ENCODE peak calls at places on chromosomes 5 and 9, in four cellular contexts. T is mesenchymal stem cell, R is H9, B is trophoblast cell. L is an unnamed sample.

GRCh38 chr5:150589791-150590601 is 50.5 kb upstream of the SYNPO start:
- DNase-seq in T (peak; percentile 42), R (peak; percentile 73), B (peak; percentile 12), L (no peak)

GRCh38 chr5:116176124-116176523 is 91.3 kb downstream of the COMMD10 start:
- DNase-seq in T (no peak), R (no peak), B (peak; percentile 76), L (no peak)

GRCh38 chr5:121350493-121350892 is 501.2 kb upstream of the FTMT start:
- DNase-seq in T (no peak), R (no peak), B (no peak), L (no peak)

GRCh38 chr5:174247239-174247638 is 201.7 kb downstream of the NSG2 start:
- DNase-seq in T (no peak), R (no peak), B (no peak), L (no peak)

GRCh38 chr9:20623021-20623747 is 885 bp upstream of the MLLT3 start:
- DNase-seq in T (peak; percentile 33), R (no peak), B (peak; percentile 37), L (peak; percentile 15)

GRCh38 chr5:173535166-173535975 is 81.1 kb downstream of the BOD1 start:
- DNase-seq in T (no peak), R (no peak), B (no peak), L (no peak)

GRCh38 chr9:91714020-91714721 is 235.9 kb downstream of the ROR2 start:
- DNase-seq in T (peak; percentile 58), R (peak; percentile 93), B (peak; percentile 60), L (peak; percentile 26)

GRCh38 chr9:127642047-127642740 is 30.1 kb downstream of the STXBP1 start:
- DNase-seq in T (no peak), R (no peak), B (no peak), L (no peak)

GRCh38 chr5:112419596-112420110 is 576 bp upstream of the EPB41L4A start:
- DNase-seq in T (peak; percentile 34), R (peak; percentile 69), B (peak; percentile 66), L (peak; percentile 56)

GRCh38 chr5:41772785-41773442 is 97.3 kb downstream of the OXCT1 start:
- DNase-seq in T (no peak), R (no peak), B (no peak), L (no peak)

GRCh38 chr9:136231478-136232297 is 13.9 kb downstream of the QSOX2 start:
- DNase-seq in T (no peak), R (no peak), B (no peak), L (no peak)

GRCh38 chr5:38317887-38318286 is 59.5 kb downstream of the EGFLAM start:
- DNase-seq in T (no peak), R (no peak), B (no peak), L (no peak)

GRCh38 chr9:126595982-126596381 is 17.7 kb upstream of the LMX1B start:
- DNase-seq in T (no peak), R (no peak), B (no peak), L (no peak)

GRCh38 chr5:135913713-135914626 is 18.3 kb upstream of the IL9 start:
- DNase-seq in T (no peak), R (no peak), B (no peak), L (no peak)

GRCh38 chr9:123556464-123557435 is 200.8 kb downstream of the CRB2 start:
- DNase-seq in T (no peak), R (no peak), B (no peak), L (no peak)

GRCh38 chr9:34651286-34651685 is 699 bp upstream of the IL11RA start:
- DNase-seq in T (peak; percentile 48), R (no peak), B (no peak), L (no peak)

GRCh38 chr9:122810306-122810946 is 10.5 kb downstream of the OR1K1 start:
- DNase-seq in T (peak; percentile 82), R (peak; percentile 74), B (peak; percentile 98), L (peak; percentile 86)

GRCh38 chr5:149932445-149933350 is 11.9 kb downstream of the PDE6A start:
- DNase-seq in T (no peak), R (peak; percentile 70), B (no peak), L (no peak)

GRCh38 chr5:89047591-89047990 is 164.6 kb upstream of the MEF2C start:
- DNase-seq in T (no peak), R (no peak), B (no peak), L (no peak)

GRCh38 chr9:15178621-15179020 is 128.4 kb downstream of the TTC39B start:
- DNase-seq in T (no peak), R (no peak), B (no peak), L (no peak)

GRCh38 chr5:94968507-94969095 is 316.3 kb downstream of the MCTP1 start:
- DNase-seq in T (peak; percentile 70), R (peak; percentile 31), B (peak; percentile 86), L (peak; percentile 59)

GRCh38 chr5:170273968-170274710 is 23.4 kb downstream of the LCP2 start:
- DNase-seq in T (no peak), R (peak; percentile 75), B (no peak), L (no peak)

GRCh38 chr5:156000115-156000514 is 326.8 kb upstream of the SGCD start:
- DNase-seq in T (no peak), R (no peak), B (peak; percentile 3), L (no peak)

GRCh38 chr5:60668715-60669304 is 31.2 kb downstream of the DEPDC1B start:
- DNase-seq in T (peak; percentile 45), R (no peak), B (peak; percentile 87), L (no peak)

GRCh38 chr5:354581-355378 is 33.3 kb downstream of the AHRR start:
- DNase-seq in T (no peak), R (peak; percentile 19), B (no peak), L (no peak)

GRCh38 chr5:139406960-139407359 is 3.1 kb upstream of the SPATA24 start:
- DNase-seq in T (no peak), R (no peak), B (no peak), L (no peak)

GRCh38 chr5:37665889-37666288 is 174.0 kb downstream of the GDNF start:
- DNase-seq in T (no peak), R (no peak), B (no peak), L (no peak)

GRCh38 chr9:90988318-90988717 is 186.7 kb downstream of the SYK start:
- DNase-seq in T (peak; percentile 61), R (no peak), B (no peak), L (no peak)

GRCh38 chr5:44336708-44337107 is 52.5 kb downstream of the FGF10 start:
- DNase-seq in T (no peak), R (no peak), B (no peak), L (no peak)

GRCh38 chr5:36569456-36569855 is 37.0 kb upstream of the SLC1A3 start:
- DNase-seq in T (no peak), R (no peak), B (no peak), L (no peak)

GRCh38 chr5:119343042-119343441 is 12.8 kb upstream of the TNFAIP8 start:
- DNase-seq in T (peak; percentile 63), R (no peak), B (no peak), L (no peak)
- H2BK12ac ChIP-seq in T (no peak overlapping the region), R (no peak overlapping the region), B (no peak overlapping the region), L (no peak overlapping the region)

GRCh38 chr5:109910874-109911273 is 221.1 kb downstream of the MAN2A1 start:
- DNase-seq in T (no peak), R (no peak), B (no peak), L (no peak)
- H2BK12ac ChIP-seq in T (no peak overlapping the region), R (no peak overlapping the region), B (peak overlapping the region; percentile 25), L (no peak overlapping the region)

GRCh38 chr5:55540024-55540423 is 5.3 kb upstream of the PLPP1 start:
- DNase-seq in T (peak; percentile 12), R (no peak), B (peak; percentile 86), L (no peak)

GRCh38 chr5:55538621-55539020 is 3.9 kb upstream of the PLPP1 start:
- DNase-seq in T (peak; percentile 16), R (no peak), B (no peak), L (no peak)

GRCh38 chr5:55534436-55535198 is at the start of gene PLPP1:
- DNase-seq in T (peak; percentile 92), R (peak; percentile 93), B (peak; percentile 84), L (peak; percentile 90)

GRCh38 chr5:55533806-55534435 is 843 bp downstream of the PLPP1 start:
- DNase-seq in T (peak; percentile 81), R (peak; percentile 56), B (peak; percentile 46), L (peak; percentile 62)

GRCh38 chr5:55535199-55535905 is 588 bp upstream of the PLPP1 start:
- DNase-seq in T (peak; percentile 30), R (no peak), B (no peak), L (no peak)
- H2BK12ac ChIP-seq in T (no peak overlapping the region), R (no peak overlapping the region), B (peak overlapping the region; percentile 24), L (no peak overlapping the region)

DNA sequence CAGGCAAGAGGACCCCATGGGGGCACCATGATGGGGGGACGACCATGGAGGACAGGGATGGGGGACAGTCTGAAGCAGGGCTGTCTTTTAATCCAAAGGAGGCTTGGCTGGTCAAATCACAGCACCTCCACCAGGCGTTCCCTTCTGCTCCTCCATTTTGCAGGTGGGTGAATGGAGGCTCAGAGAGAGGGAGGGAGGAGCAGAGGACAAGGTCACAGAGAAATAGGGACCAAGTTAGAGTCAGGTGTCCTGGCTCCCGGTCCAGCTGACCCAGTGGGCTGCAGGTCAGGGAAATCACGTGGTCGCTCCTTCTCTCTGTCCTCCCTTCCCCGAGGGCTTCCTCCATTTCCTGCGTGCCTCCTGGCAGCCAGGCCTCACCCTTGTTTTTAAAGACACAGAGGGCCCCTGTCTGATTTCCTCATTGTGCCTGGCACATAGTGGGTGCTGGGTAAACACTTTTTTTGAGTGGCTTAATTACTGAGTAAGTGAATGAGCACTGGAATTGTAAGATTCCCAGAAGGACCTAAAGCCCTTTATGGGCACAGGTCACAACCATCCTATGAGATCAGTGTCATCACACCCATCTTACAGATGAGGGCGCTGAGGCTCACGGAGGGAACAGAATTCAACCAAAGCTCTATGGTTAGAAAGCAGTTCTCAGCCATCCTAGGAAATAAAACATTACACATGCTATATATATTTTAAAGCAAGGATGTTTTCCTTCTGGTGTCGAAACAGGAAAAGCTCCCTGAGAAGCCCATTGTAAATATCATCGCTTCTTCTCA is 156.2 kb upstream of the SMIM23 start:
- DNase-seq in T (no peak), R (peak; percentile 29), B (peak; percentile 46), L (no peak)
- H2BK12ac ChIP-seq in T (no peak overlapping the region), R (no peak overlapping the region), B (no peak overlapping the region), L (no peak overlapping the region)

DNA sequence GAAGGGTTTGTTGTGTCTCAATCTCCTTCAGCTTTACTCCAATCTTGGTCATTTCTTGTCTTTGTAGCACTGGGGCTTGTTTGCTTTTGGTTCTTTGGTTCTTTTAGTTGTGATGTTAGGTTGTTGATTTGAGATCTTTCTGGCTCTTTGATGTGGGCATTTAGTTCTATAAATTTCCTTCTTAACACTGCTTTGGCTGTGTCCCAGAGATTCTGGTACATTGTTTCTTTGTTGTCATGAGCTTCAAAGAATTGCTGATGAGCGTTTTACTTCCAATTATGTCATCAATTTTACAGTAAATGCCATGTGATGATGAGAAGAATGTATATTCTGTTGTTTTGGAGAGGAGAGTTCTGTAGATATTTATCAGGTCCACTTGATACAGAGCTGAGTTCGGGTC is 353.3 kb downstream of the MAN2A1 start:
- DNase-seq in T (no peak), R (no peak), B (no peak), L (no peak)
- H2BK12ac ChIP-seq in T (no peak overlapping the region), R (no peak overlapping the region), B (no peak overlapping the region), L (no peak overlapping the region)